ENCODE peak calls at places on chromosomes 3 and 15, in five cellular contexts. One of them, this sample, is unnamed.
A peak's percentile ranks its signal among the peaks of the same experiment; 100 is the strongest.

GRCh38 chr3:125137432-125138033 is 75.0 kb downstream of the SLC12A8 start:
- DNase-seq in tibial nerve: no peak
- DNase-seq in sigmoid colon: no peak
- DNase-seq in A549: peak; percentile 22
- DNase-seq in fibroblast of lung: peak; percentile 80
- DNase-seq in this sample: no peak

GRCh38 chr3:197960694-197961581 is 921 bp downstream of the LMLN start:
- DNase-seq in tibial nerve: no peak
- DNase-seq in sigmoid colon: no peak
- DNase-seq in A549: no peak
- DNase-seq in fibroblast of lung: peak; percentile 24
- DNase-seq in this sample: no peak

GRCh38 chr3:183949690-183950089 is 65.0 kb upstream of the PARL start:
- DNase-seq in tibial nerve: no peak
- DNase-seq in sigmoid colon: no peak
- DNase-seq in A549: no peak
- DNase-seq in fibroblast of lung: no peak
- DNase-seq in this sample: no peak

GRCh38 chr15:39850436-39850835 is 67.8 kb upstream of the FSIP1 start:
- DNase-seq in tibial nerve: no peak
- DNase-seq in sigmoid colon: no peak
- DNase-seq in A549: no peak
- DNase-seq in fibroblast of lung: no peak
- DNase-seq in this sample: no peak

GRCh38 chr3:141465221-141465620 is 21.6 kb upstream of the RASA2 start:
- DNase-seq in tibial nerve: no peak
- DNase-seq in sigmoid colon: no peak
- DNase-seq in A549: no peak
- DNase-seq in fibroblast of lung: peak; percentile 46
- DNase-seq in this sample: no peak

GRCh38 chr15:51377038-51377761 is 35.7 kb downstream of the GLDN start:
- DNase-seq in tibial nerve: no peak
- DNase-seq in sigmoid colon: no peak
- DNase-seq in A549: no peak
- DNase-seq in fibroblast of lung: peak; percentile 94
- DNase-seq in this sample: no peak

GRCh38 chr3:159185443-159186050 is 383.7 kb downstream of the MFSD1 start:
- DNase-seq in tibial nerve: no peak
- DNase-seq in sigmoid colon: no peak
- DNase-seq in A549: no peak
- DNase-seq in fibroblast of lung: no peak
- DNase-seq in this sample: no peak

GRCh38 chr3:41464858-41465257 is 265.6 kb downstream of the CTNNB1 start:
- DNase-seq in tibial nerve: no peak
- DNase-seq in sigmoid colon: no peak
- DNase-seq in A549: no peak
- DNase-seq in fibroblast of lung: no peak
- DNase-seq in this sample: no peak

GRCh38 chr3:195095035-195095703 is 175.8 kb downstream of the XXYLT1 start:
- DNase-seq in tibial nerve: no peak
- DNase-seq in sigmoid colon: no peak
- DNase-seq in A549: no peak
- DNase-seq in fibroblast of lung: no peak
- DNase-seq in this sample: peak; percentile 88

GRCh38 chr3:59101091-59101738 is 51.4 kb upstream of the CFAP20DC start:
- DNase-seq in tibial nerve: no peak
- DNase-seq in sigmoid colon: no peak
- DNase-seq in A549: no peak
- DNase-seq in fibroblast of lung: no peak
- DNase-seq in this sample: no peak

GRCh38 chr3:29275309-29275708 is 5.6 kb upstream of the RBMS3 start:
- DNase-seq in tibial nerve: peak; percentile 24
- DNase-seq in sigmoid colon: peak; percentile 88
- DNase-seq in A549: no peak
- DNase-seq in fibroblast of lung: peak; percentile 61
- DNase-seq in this sample: no peak

GRCh38 chr3:133933097-133934024 is 37.7 kb upstream of the RAB6B start:
- DNase-seq in tibial nerve: no peak
- DNase-seq in sigmoid colon: no peak
- DNase-seq in A549: no peak
- DNase-seq in fibroblast of lung: no peak
- DNase-seq in this sample: peak; percentile 52

GRCh38 chr3:13205567-13206143 is 132.4 kb upstream of the IQSEC1 start:
- DNase-seq in tibial nerve: no peak
- DNase-seq in sigmoid colon: no peak
- DNase-seq in A549: no peak
- DNase-seq in fibroblast of lung: no peak
- DNase-seq in this sample: no peak

GRCh38 chr3:160180581-160181216 is 44.5 kb upstream of the C3orf80 start:
- DNase-seq in tibial nerve: no peak
- DNase-seq in sigmoid colon: peak; percentile 81
- DNase-seq in A549: no peak
- DNase-seq in fibroblast of lung: peak; percentile 34
- DNase-seq in this sample: no peak

GRCh38 chr3:70096376-70097055 is 97.0 kb downstream of the SAMMSON start:
- DNase-seq in tibial nerve: no peak
- DNase-seq in sigmoid colon: no peak
- DNase-seq in A549: no peak
- DNase-seq in fibroblast of lung: no peak
- DNase-seq in this sample: no peak

GRCh38 chr3:127304121-127304744 is 16.4 kb upstream of the PRR20G start:
- DNase-seq in tibial nerve: no peak
- DNase-seq in sigmoid colon: no peak
- DNase-seq in A549: peak; percentile 35
- DNase-seq in fibroblast of lung: no peak
- DNase-seq in this sample: no peak

GRCh38 chr3:61985020-61985419 is 388.3 kb downstream of the FEZF2 start:
- DNase-seq in tibial nerve: no peak
- DNase-seq in sigmoid colon: no peak
- DNase-seq in A549: no peak
- DNase-seq in fibroblast of lung: peak; percentile 54
- DNase-seq in this sample: no peak

GRCh38 chr15:58900628-58901027 is 32.9 kb downstream of the SLTM start:
- DNase-seq in tibial nerve: no peak
- DNase-seq in sigmoid colon: no peak
- DNase-seq in A549: no peak
- DNase-seq in fibroblast of lung: no peak
- DNase-seq in this sample: no peak

GRCh38 chr3:168952551-168952950 is 711.0 kb downstream of the MECOM start:
- DNase-seq in tibial nerve: no peak
- DNase-seq in sigmoid colon: no peak
- DNase-seq in A549: peak; percentile 2
- DNase-seq in fibroblast of lung: peak; percentile 91
- DNase-seq in this sample: no peak

GRCh38 chr3:59308684-59309083 is 258.9 kb upstream of the CFAP20DC start:
- DNase-seq in tibial nerve: no peak
- DNase-seq in sigmoid colon: no peak
- DNase-seq in A549: no peak
- DNase-seq in fibroblast of lung: no peak
- DNase-seq in this sample: no peak

GRCh38 chr15:71634820-71635219 is 175.5 kb upstream of the NR2E3 start:
- DNase-seq in tibial nerve: no peak
- DNase-seq in sigmoid colon: no peak
- DNase-seq in A549: no peak
- DNase-seq in fibroblast of lung: no peak
- DNase-seq in this sample: no peak

DNA sequence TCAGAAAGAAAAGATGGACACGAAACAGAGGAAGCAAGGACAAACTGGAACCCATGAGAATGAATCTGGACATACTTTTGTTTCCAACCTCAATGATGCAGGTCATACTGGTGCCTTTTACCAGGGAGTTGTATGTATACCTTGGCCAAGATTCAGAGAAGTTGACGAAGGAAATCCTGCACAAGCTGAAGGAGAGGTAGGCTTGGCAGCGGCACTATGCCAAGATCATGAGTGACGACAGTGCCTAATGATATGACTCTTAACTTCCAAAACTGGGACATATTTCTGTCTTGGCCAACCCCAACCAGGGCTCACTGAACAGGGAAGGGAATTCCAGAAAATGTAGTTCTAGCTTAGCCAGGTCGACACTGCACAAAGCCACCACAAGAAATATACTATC is 149.2 kb upstream of the SLCO3A1 start:
- DNase-seq in tibial nerve: no peak
- DNase-seq in sigmoid colon: no peak
- DNase-seq in A549: no peak
- DNase-seq in fibroblast of lung: no peak
- DNase-seq in this sample: no peak
- H3K27ac ChIP-seq in tibial nerve: no peak overlapping the region
- H3K27ac ChIP-seq in sigmoid colon: no peak overlapping the region
- H3K27ac ChIP-seq in A549: no peak overlapping the region
- H3K27ac ChIP-seq in fibroblast of lung: no peak overlapping the region
- H3K27ac ChIP-seq in this sample: no peak overlapping the region

GRCh38 chr15:45253330-45253729 is 1.3 kb downstream of the SLC28A2 start:
- DNase-seq in tibial nerve: no peak
- DNase-seq in sigmoid colon: no peak
- DNase-seq in A549: no peak
- DNase-seq in fibroblast of lung: no peak
- DNase-seq in this sample: no peak
- TF ChIP-seq CTCF in tibial nerve: no peak
- TF ChIP-seq CTCF in sigmoid colon: no peak
- TF ChIP-seq CTCF in A549: no peak
- TF ChIP-seq CTCF in fibroblast of lung: no peak
- TF ChIP-seq CTCF in this sample: no peak

GRCh38 chr15:34437687-34438086 is at the start of gene GOLGA8A:
- DNase-seq in tibial nerve: no peak
- DNase-seq in sigmoid colon: no peak
- DNase-seq in A549: no peak
- DNase-seq in fibroblast of lung: peak; percentile 80
- DNase-seq in this sample: peak; percentile 93
- H3K27ac ChIP-seq in tibial nerve: no peak within 1 kb of the TSS
- H3K27ac ChIP-seq in sigmoid colon: peak within 1 kb of the TSS; percentile 42
- H3K27ac ChIP-seq in A549: peak within 1 kb of the TSS; percentile 75
- H3K27ac ChIP-seq in fibroblast of lung: no peak within 1 kb of the TSS
- H3K27ac ChIP-seq in this sample: no peak within 1 kb of the TSS

DNA sequence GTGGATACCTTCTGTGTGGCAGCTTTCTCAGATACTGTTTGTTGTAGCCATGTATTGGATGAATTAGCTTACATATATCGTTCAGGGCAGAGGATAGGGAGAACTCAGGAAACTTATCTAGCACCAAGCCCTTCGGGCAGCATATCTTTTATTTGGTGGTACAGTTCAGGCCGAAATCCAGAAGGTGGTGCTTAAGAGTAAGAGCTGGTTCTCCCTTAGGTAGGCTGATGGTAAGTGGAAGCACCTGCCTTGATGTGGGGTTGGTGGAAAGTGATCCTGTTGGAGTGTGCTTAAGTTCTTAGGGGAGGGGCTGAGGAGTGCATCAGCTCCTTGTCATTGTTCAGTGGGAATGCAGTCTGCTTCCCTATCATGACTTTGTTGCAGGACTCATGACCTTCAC is 187.5 kb downstream of the DOCK3 start:
- DNase-seq in tibial nerve: no peak
- DNase-seq in sigmoid colon: no peak
- DNase-seq in A549: peak; percentile 7
- DNase-seq in fibroblast of lung: no peak
- DNase-seq in this sample: no peak
- TF ChIP-seq CTCF in tibial nerve: no peak
- TF ChIP-seq CTCF in sigmoid colon: no peak
- TF ChIP-seq CTCF in A549: no peak
- TF ChIP-seq CTCF in fibroblast of lung: no peak
- TF ChIP-seq CTCF in this sample: no peak

DNA sequence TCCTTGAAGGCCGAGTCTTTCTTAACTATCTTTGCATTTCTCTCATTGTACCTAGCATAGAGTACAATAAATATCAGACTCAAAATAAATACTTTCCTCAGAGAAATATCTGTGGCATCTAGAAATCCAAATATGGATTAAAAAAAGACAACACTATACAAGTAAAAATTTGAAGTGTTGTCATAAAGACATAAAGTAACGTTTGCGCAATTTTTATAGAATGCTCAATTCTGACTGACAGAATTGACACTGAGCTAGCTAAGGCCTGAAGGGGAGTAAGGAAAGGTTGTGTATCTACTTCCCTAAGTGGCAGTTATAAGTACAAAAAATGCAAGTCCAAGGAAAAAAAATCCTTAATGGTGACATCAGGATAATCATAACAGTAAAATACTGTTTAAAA is 1.1 kb downstream of the SEC11A start:
- DNase-seq in tibial nerve: no peak
- DNase-seq in sigmoid colon: no peak
- DNase-seq in A549: no peak
- DNase-seq in fibroblast of lung: no peak
- DNase-seq in this sample: no peak
- H3K27ac ChIP-seq in tibial nerve: no peak overlapping the region
- H3K27ac ChIP-seq in sigmoid colon: peak overlapping the region; percentile 95
- H3K27ac ChIP-seq in A549: peak overlapping the region; percentile 91
- H3K27ac ChIP-seq in fibroblast of lung: peak overlapping the region; percentile 83
- H3K27ac ChIP-seq in this sample: peak overlapping the region; percentile 97

GRCh38 chr3:104460477-104461406 is 906.0 kb upstream of the ALCAM start:
- DNase-seq in tibial nerve: no peak
- DNase-seq in sigmoid colon: no peak
- DNase-seq in A549: no peak
- DNase-seq in fibroblast of lung: peak; percentile 48
- DNase-seq in this sample: no peak
- TF ChIP-seq CTCF in tibial nerve: peak; percentile 7
- TF ChIP-seq CTCF in sigmoid colon: no peak
- TF ChIP-seq CTCF in A549: peak; percentile 34
- TF ChIP-seq CTCF in fibroblast of lung: peak; percentile 24
- TF ChIP-seq CTCF in this sample: no peak

DNA sequence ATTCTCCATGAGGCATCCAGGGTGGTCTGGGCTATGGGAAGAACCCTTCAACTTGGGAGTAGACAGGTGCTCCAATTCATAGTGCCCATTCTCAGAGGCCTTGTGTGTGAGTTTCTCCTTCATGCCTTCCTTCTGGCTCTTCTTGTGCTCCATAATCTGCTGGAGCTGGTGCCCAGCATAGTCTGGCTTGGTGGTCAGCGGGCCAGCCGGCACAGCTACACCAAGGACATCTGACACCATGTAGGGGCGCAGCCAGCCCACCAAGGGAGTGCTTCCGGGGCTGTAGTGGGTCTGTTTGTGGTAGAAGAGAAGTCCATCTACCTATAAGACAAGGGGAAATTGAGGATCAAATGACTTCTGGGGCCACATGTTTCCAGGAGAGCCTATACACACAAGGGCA is 19.2 kb upstream of the PTPN9 start:
- DNase-seq in tibial nerve: no peak
- DNase-seq in sigmoid colon: no peak
- DNase-seq in A549: no peak
- DNase-seq in fibroblast of lung: no peak
- DNase-seq in this sample: peak; percentile 42
- H3K27ac ChIP-seq in tibial nerve: no peak overlapping the region
- H3K27ac ChIP-seq in sigmoid colon: no peak overlapping the region
- H3K27ac ChIP-seq in A549: no peak overlapping the region
- H3K27ac ChIP-seq in fibroblast of lung: no peak overlapping the region
- H3K27ac ChIP-seq in this sample: no peak overlapping the region

GRCh38 chr3:37991109-37991508 is 523 bp downstream of the VILL start:
- DNase-seq in tibial nerve: no peak
- DNase-seq in sigmoid colon: peak; percentile 40
- DNase-seq in A549: no peak
- DNase-seq in fibroblast of lung: no peak
- DNase-seq in this sample: peak; percentile 34
- TF ChIP-seq CTCF in tibial nerve: no peak
- TF ChIP-seq CTCF in sigmoid colon: no peak
- TF ChIP-seq CTCF in A549: no peak
- TF ChIP-seq CTCF in fibroblast of lung: no peak
- TF ChIP-seq CTCF in this sample: no peak